ENCODE peak calls at places on chromosomes 11 and 22, in six cellular contexts. One of them, this sample, is unnamed.
A peak's percentile ranks its signal among the peaks of the same experiment; 100 is the strongest.

GRCh38 chr11:132658696-132659095 is 873.6 kb downstream of the OPCML start:
- DNase-seq in endothelial cell of umbilical vein: no peak
- DNase-seq in HepG2: no peak
- DNase-seq in K562: no peak
- DNase-seq in GM23338: no peak
- DNase-seq in H1: no peak
- DNase-seq in this sample: no peak

GRCh38 chr11:10294289-10294953 is 402 bp upstream of the SBF2 start:
- DNase-seq in endothelial cell of umbilical vein: peak; percentile 63
- DNase-seq in HepG2: no peak
- DNase-seq in K562: no peak
- DNase-seq in GM23338: peak; percentile 62
- DNase-seq in H1: peak; percentile 65
- DNase-seq in this sample: peak; percentile 70

GRCh38 chr11:12088047-12088481 is 22.3 kb upstream of the MICAL2 start:
- DNase-seq in endothelial cell of umbilical vein: peak; percentile 74
- DNase-seq in HepG2: no peak
- DNase-seq in K562: peak; percentile 34
- DNase-seq in GM23338: no peak
- DNase-seq in H1: no peak
- DNase-seq in this sample: no peak

GRCh38 chr11:104064016-104064630 is 27.7 kb downstream of the DDI1 start:
- DNase-seq in endothelial cell of umbilical vein: no peak
- DNase-seq in HepG2: no peak
- DNase-seq in K562: no peak
- DNase-seq in GM23338: no peak
- DNase-seq in H1: no peak
- DNase-seq in this sample: no peak

GRCh38 chr11:128299132-128299726 is 288.1 kb downstream of the ETS1 start:
- DNase-seq in endothelial cell of umbilical vein: no peak
- DNase-seq in HepG2: no peak
- DNase-seq in K562: no peak
- DNase-seq in GM23338: no peak
- DNase-seq in H1: no peak
- DNase-seq in this sample: no peak

GRCh38 chr22:29316429-29316828 is 932 bp upstream of the RASL10A start:
- DNase-seq in endothelial cell of umbilical vein: no peak
- DNase-seq in HepG2: no peak
- DNase-seq in K562: no peak
- DNase-seq in GM23338: peak; percentile 30
- DNase-seq in H1: no peak
- DNase-seq in this sample: no peak

GRCh38 chr11:124984512-124984854 is 30.5 kb downstream of the CCDC15 start:
- DNase-seq in endothelial cell of umbilical vein: no peak
- DNase-seq in HepG2: no peak
- DNase-seq in K562: no peak
- DNase-seq in GM23338: no peak
- DNase-seq in H1: no peak
- DNase-seq in this sample: no peak

GRCh38 chr11:102488208-102488607 is 35.6 kb upstream of the TMEM123 start:
- DNase-seq in endothelial cell of umbilical vein: no peak
- DNase-seq in HepG2: no peak
- DNase-seq in K562: no peak
- DNase-seq in GM23338: no peak
- DNase-seq in H1: no peak
- DNase-seq in this sample: no peak

GRCh38 chr11:27012254-27012921 is 18.5 kb downstream of the FIBIN start:
- DNase-seq in endothelial cell of umbilical vein: peak; percentile 72
- DNase-seq in HepG2: no peak
- DNase-seq in K562: no peak
- DNase-seq in GM23338: peak; percentile 6
- DNase-seq in H1: no peak
- DNase-seq in this sample: no peak

GRCh38 chr11:130383363-130384168 is 44.8 kb downstream of the ADAMTS8 start:
- DNase-seq in endothelial cell of umbilical vein: no peak
- DNase-seq in HepG2: peak; percentile 44
- DNase-seq in K562: no peak
- DNase-seq in GM23338: peak; percentile 66
- DNase-seq in H1: peak; percentile 66
- DNase-seq in this sample: no peak

GRCh38 chr11:64206457-64207246 is at the start of gene FERMT3:
- DNase-seq in endothelial cell of umbilical vein: no peak
- DNase-seq in HepG2: no peak
- DNase-seq in K562: peak; percentile 72
- DNase-seq in GM23338: no peak
- DNase-seq in H1: no peak
- DNase-seq in this sample: no peak

GRCh38 chr11:64331569-64332371 is 8.2 kb upstream of the CCDC88B start:
- DNase-seq in endothelial cell of umbilical vein: peak; percentile 74
- DNase-seq in HepG2: peak; percentile 69
- DNase-seq in K562: peak; percentile 72
- DNase-seq in GM23338: peak; percentile 71
- DNase-seq in H1: peak; percentile 76
- DNase-seq in this sample: no peak

DNA sequence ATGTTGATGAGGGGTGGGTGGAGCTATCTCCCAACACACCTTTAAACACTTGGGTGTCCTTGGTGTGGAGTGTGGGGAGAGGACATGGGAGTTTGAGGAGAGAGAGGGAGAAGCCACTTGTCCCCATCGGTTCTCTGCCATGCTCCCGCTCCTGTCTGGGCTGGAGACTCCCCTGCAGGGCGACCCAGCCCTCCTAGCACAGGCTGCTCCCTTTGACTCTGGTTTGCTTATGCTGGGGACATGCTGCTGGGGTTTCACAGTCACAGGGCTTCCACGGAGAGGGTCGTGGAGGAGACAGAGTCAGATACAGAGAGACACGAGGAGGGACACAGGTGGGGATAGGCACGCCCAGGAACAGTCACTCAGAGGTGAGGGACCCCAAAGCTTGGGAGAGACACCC is 1.6 kb downstream of the SCUBE1 start:
- DNase-seq in endothelial cell of umbilical vein: no peak
- DNase-seq in HepG2: no peak
- DNase-seq in K562: no peak
- DNase-seq in GM23338: no peak
- DNase-seq in H1: no peak
- DNase-seq in this sample: no peak
- TF ChIP-seq EZH2 in endothelial cell of umbilical vein: no peak
- TF ChIP-seq EZH2 in HepG2: no peak
- TF ChIP-seq EZH2 in K562: no peak
- TF ChIP-seq EZH2 in GM23338: no peak
- TF ChIP-seq EZH2 in H1: no peak
- TF ChIP-seq EZH2 in this sample: no peak

DNA sequence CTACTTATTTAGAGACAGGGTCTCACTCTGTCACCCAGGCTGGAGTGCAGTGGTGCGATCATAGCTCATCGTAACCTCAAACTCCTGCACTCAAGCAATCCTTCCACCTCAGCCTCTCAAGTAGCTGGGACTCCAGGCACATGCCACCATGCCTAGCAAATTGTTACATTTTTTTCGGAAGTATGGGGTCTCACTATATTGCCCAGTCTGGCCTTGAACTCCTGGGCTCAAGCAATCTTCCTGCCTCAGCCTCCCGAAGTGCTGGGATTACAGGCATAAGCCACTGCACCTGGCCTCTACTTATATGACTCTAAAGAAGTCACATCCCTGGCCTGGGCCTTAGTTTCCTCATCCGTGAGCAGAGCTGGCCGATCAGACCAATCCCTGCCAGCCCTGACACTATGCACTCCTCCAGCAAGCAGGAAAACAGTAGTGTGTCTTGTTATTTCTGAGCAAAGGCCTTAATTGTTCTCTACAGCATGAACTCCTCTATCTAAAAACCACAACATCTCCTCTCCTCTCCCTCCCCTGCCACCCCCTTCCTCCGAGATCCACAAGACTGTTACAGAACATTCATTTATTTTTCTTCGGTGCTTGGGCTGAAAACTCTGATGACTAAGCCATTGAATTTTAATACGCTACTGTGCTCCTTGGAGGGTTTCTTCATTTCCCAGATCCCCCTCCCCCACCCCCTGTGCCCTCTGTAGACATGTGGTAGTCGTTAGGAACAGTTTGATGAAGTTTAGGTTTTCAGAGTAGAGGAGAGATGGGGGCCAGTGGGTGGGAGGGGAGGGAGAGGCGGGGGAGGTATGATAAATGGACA is 91.5 kb downstream of the ABTB2 start:
- DNase-seq in endothelial cell of umbilical vein: no peak
- DNase-seq in HepG2: no peak
- DNase-seq in K562: no peak
- DNase-seq in GM23338: no peak
- DNase-seq in H1: no peak
- DNase-seq in this sample: peak; percentile 91
- H3K27ac ChIP-seq in endothelial cell of umbilical vein: no peak overlapping the region
- H3K27ac ChIP-seq in HepG2: peak overlapping the region; percentile 36
- H3K27ac ChIP-seq in K562: no peak overlapping the region
- H3K27ac ChIP-seq in GM23338: no peak overlapping the region
- H3K27ac ChIP-seq in H1: no peak overlapping the region
- H3K27ac ChIP-seq in this sample: peak overlapping the region; percentile 91

GRCh38 chr11:113317297-113317696 is 2.9 kb downstream of the TTC12 start:
- DNase-seq in endothelial cell of umbilical vein: no peak
- DNase-seq in HepG2: no peak
- DNase-seq in K562: no peak
- DNase-seq in GM23338: no peak
- DNase-seq in H1: no peak
- DNase-seq in this sample: no peak

GRCh38 chr11:113316251-113316650 is 1.9 kb downstream of the TTC12 start:
- DNase-seq in endothelial cell of umbilical vein: no peak
- DNase-seq in HepG2: no peak
- DNase-seq in K562: no peak
- DNase-seq in GM23338: no peak
- DNase-seq in H1: no peak
- DNase-seq in this sample: peak; percentile 70

GRCh38 chr11:113314065-113314388 is 356 bp upstream of the TTC12 start:
- DNase-seq in endothelial cell of umbilical vein: no peak
- DNase-seq in HepG2: no peak
- DNase-seq in K562: no peak
- DNase-seq in GM23338: no peak
- DNase-seq in H1: no peak
- DNase-seq in this sample: no peak

GRCh38 chr11:113313601-113314000 is 782 bp upstream of the TTC12 start:
- DNase-seq in endothelial cell of umbilical vein: no peak
- DNase-seq in HepG2: no peak
- DNase-seq in K562: no peak
- DNase-seq in GM23338: no peak
- DNase-seq in H1: no peak
- DNase-seq in this sample: no peak

DNA sequence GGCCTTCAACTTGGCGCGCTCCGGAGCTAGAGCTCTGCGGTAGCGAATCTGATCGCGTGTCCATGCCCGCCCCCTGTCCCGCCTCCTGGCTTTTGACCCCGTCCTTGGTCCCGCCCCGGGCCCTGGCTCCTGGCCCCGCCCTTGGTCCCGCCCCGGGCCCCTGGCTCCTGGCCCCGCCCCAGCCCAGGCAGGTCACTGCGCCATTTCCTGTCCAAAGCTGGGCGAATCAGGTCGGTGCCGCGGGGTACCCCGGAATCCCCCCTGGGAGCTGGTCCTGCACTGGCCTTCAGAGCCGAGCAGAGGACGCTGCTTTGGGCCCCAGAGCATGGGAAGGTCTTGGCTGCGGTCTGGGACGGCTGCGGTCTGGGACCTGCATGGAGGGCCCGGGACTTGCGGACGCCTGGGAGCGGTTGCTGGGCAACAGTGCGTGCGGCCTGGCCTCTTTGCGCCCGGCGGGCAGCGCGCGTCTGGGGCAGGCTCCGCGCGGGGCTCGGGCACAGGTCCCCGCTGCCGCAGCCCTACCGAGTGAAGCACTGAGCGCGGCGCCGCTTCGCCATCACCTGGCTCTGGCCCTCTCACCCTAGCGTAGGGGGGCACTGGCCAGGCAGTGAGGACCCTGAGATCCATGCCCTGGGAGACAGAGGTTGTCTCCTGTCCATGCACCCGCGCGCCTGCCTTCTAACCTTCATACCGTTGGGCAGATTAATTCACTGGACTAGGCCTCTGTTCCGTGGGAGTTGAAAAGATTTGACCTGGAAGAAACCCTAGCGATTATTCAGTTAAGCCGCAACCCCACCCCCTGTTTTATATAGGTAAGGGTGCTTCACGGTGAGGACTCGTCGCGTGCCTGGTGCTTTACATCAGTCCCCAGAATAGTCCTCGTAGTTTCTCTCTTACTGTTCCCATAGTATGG is at the start of gene TTC12:
- DNase-seq in endothelial cell of umbilical vein: peak; percentile 93
- DNase-seq in HepG2: peak; percentile 88
- DNase-seq in K562: peak; percentile 97
- DNase-seq in GM23338: peak; percentile 98
- DNase-seq in H1: peak; percentile 97
- DNase-seq in this sample: no peak
- TF ChIP-seq POLR2AphosphoS5 in endothelial cell of umbilical vein: peak; percentile 53
- TF ChIP-seq POLR2AphosphoS5 in HepG2: peak; percentile 80
- TF ChIP-seq POLR2AphosphoS5 in K562: no peak
- TF ChIP-seq POLR2AphosphoS5 in GM23338: peak; percentile 93
- TF ChIP-seq POLR2AphosphoS5 in H1: peak; percentile 71
- TF ChIP-seq POLR2AphosphoS5 in this sample: no peak

GRCh38 chr22:38454361-38455062 is 487 bp downstream of the KCNJ4 start:
- DNase-seq in endothelial cell of umbilical vein: no peak
- DNase-seq in HepG2: no peak
- DNase-seq in K562: peak; percentile 57
- DNase-seq in GM23338: no peak
- DNase-seq in H1: no peak
- DNase-seq in this sample: no peak
- TF ChIP-seq EZH2 in endothelial cell of umbilical vein: peak; percentile 93
- TF ChIP-seq EZH2 in HepG2: peak; percentile 98
- TF ChIP-seq EZH2 in K562: no peak
- TF ChIP-seq EZH2 in GM23338: peak; percentile 52
- TF ChIP-seq EZH2 in H1: peak; percentile 80
- TF ChIP-seq EZH2 in this sample: no peak

DNA sequence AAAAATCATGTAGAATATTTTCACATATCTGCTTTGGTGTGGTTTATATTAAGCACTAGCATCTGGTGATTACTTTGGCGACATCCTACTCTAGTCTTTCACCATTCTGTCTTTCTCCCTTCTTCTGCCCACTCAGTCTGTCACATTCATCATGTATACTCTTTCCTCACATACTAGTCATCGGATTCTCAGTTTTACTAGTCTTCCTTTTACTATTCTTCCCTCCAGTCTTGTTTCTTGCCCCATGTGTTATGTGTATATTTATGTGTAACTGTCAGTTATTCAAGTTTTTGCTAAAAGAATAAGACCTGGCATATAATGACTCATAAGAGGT is 4.6 kb upstream of the DIXDC1 start:
- DNase-seq in endothelial cell of umbilical vein: no peak
- DNase-seq in HepG2: no peak
- DNase-seq in K562: no peak
- DNase-seq in GM23338: no peak
- DNase-seq in H1: no peak
- DNase-seq in this sample: no peak
- H3K27ac ChIP-seq in endothelial cell of umbilical vein: no peak overlapping the region
- H3K27ac ChIP-seq in HepG2: no peak overlapping the region
- H3K27ac ChIP-seq in K562: no peak overlapping the region
- H3K27ac ChIP-seq in GM23338: no peak overlapping the region
- H3K27ac ChIP-seq in H1: no peak overlapping the region
- H3K27ac ChIP-seq in this sample: no peak overlapping the region